ENCODE peak calls at places on chromosomes 1 and 21, in four cellular contexts. One of them, this sample, is unnamed.

GRCh38 chr1:151620286-151620685 is 8.4 kb downstream of the SNX27 start:
- DNase-seq in prostate gland: no peak
- DNase-seq in AG09309: no peak
- DNase-seq in mammary epithelial cell: no peak
- DNase-seq in this sample: no peak

GRCh38 chr1:114510235-114511047 is 562 bp downstream of the TRIM33 start:
- DNase-seq in prostate gland: peak; percentile 28
- DNase-seq in AG09309: no peak
- DNase-seq in mammary epithelial cell: peak; percentile 63
- DNase-seq in this sample: no peak

GRCh38 chr1:33971018-33971710 is 107.3 kb downstream of the HMGB4 start:
- DNase-seq in prostate gland: no peak
- DNase-seq in AG09309: peak; percentile 69
- DNase-seq in mammary epithelial cell: no peak
- DNase-seq in this sample: no peak

GRCh38 chr1:246350745-246351144 is 156.3 kb downstream of the SMYD3 start:
- DNase-seq in prostate gland: no peak
- DNase-seq in AG09309: no peak
- DNase-seq in mammary epithelial cell: no peak
- DNase-seq in this sample: no peak

GRCh38 chr1:217897121-217897520 is 266.0 kb downstream of the SPATA17 start:
- DNase-seq in prostate gland: no peak
- DNase-seq in AG09309: no peak
- DNase-seq in mammary epithelial cell: no peak
- DNase-seq in this sample: no peak

GRCh38 chr21:42833439-42833815 is 45.9 kb downstream of the WDR4 start:
- DNase-seq in prostate gland: no peak
- DNase-seq in AG09309: no peak
- DNase-seq in mammary epithelial cell: no peak
- DNase-seq in this sample: no peak

GRCh38 chr1:94304553-94304952 is 67.2 kb upstream of the ARHGAP29 start:
- DNase-seq in prostate gland: no peak
- DNase-seq in AG09309: no peak
- DNase-seq in mammary epithelial cell: peak; percentile 75
- DNase-seq in this sample: no peak

GRCh38 chr1:165871311-165872067 is 44.1 kb downstream of the UCK2 start:
- DNase-seq in prostate gland: no peak
- DNase-seq in AG09309: no peak
- DNase-seq in mammary epithelial cell: peak; percentile 49
- DNase-seq in this sample: no peak

GRCh38 chr1:224544711-224545110 is 71.4 kb upstream of the CNIH3 start:
- DNase-seq in prostate gland: no peak
- DNase-seq in AG09309: no peak
- DNase-seq in mammary epithelial cell: no peak
- DNase-seq in this sample: no peak

GRCh38 chr1:177228721-177229088 is 57.9 kb downstream of the BRINP2 start:
- DNase-seq in prostate gland: no peak
- DNase-seq in AG09309: peak; percentile 4
- DNase-seq in mammary epithelial cell: peak; percentile 78
- DNase-seq in this sample: no peak

GRCh38 chr1:34887593-34887992 is 28.0 kb upstream of the SMIM12 start:
- DNase-seq in prostate gland: no peak
- DNase-seq in AG09309: no peak
- DNase-seq in mammary epithelial cell: no peak
- DNase-seq in this sample: no peak

GRCh38 chr1:111600886-111601386 is 18.7 kb upstream of the RAP1A start:
- DNase-seq in prostate gland: no peak
- DNase-seq in AG09309: no peak
- DNase-seq in mammary epithelial cell: no peak
- DNase-seq in this sample: no peak

GRCh38 chr1:160058087-160058486 is 11.9 kb downstream of the KCNJ10 start:
- DNase-seq in prostate gland: no peak
- DNase-seq in AG09309: no peak
- DNase-seq in mammary epithelial cell: no peak
- DNase-seq in this sample: no peak

GRCh38 chr1:31575373-31576140 is 758 bp upstream of the TINAGL1 start:
- DNase-seq in prostate gland: peak; percentile 84
- DNase-seq in AG09309: no peak
- DNase-seq in mammary epithelial cell: peak; percentile 95
- DNase-seq in this sample: no peak
- H3K4me3 ChIP-seq in prostate gland: peak overlapping the region; percentile 42
- H3K4me3 ChIP-seq in AG09309: no peak overlapping the region
- H3K4me3 ChIP-seq in mammary epithelial cell: peak overlapping the region; percentile 90
- H3K4me3 ChIP-seq in this sample: no peak overlapping the region

DNA sequence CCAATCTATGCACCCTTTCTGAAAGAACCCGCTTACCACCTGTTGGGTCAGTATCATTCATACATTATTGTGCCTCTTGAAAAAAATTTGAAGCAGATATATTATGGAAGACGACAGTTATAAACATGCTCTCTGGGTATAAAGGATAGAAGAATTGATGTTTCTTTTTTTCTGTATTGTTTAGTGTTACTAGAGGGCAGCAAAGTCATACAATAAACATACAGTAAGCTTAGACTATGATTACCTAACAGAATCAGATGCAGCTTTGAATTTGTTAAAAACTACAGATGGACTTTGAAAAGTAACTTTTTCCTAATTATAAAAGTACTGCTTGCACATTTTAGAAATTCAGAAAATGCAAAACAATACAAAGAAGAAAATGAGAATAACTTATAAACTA is 11.1 kb upstream of the PAXBP1 start:
- DNase-seq in prostate gland: no peak
- DNase-seq in AG09309: no peak
- DNase-seq in mammary epithelial cell: no peak
- DNase-seq in this sample: no peak
- TF ChIP-seq CTCF in prostate gland: no peak
- TF ChIP-seq CTCF in AG09309: peak; percentile 10
- TF ChIP-seq CTCF in mammary epithelial cell: no peak
- TF ChIP-seq CTCF in this sample: peak; percentile 33

GRCh38 chr1:156566436-156566835 is 5.9 kb downstream of the IQGAP3 start:
- DNase-seq in prostate gland: no peak
- DNase-seq in AG09309: no peak
- DNase-seq in mammary epithelial cell: no peak
- DNase-seq in this sample: no peak

GRCh38 chr1:156572663-156573018 is 276 bp upstream of the IQGAP3 start:
- DNase-seq in prostate gland: no peak
- DNase-seq in AG09309: no peak
- DNase-seq in mammary epithelial cell: no peak
- DNase-seq in this sample: no peak

GRCh38 chr1:156574039-156574633 is 1.8 kb upstream of the IQGAP3 start:
- DNase-seq in prostate gland: no peak
- DNase-seq in AG09309: no peak
- DNase-seq in mammary epithelial cell: no peak
- DNase-seq in this sample: no peak

GRCh38 chr1:156571959-156572662 is at the start of gene IQGAP3:
- DNase-seq in prostate gland: peak; percentile 78
- DNase-seq in AG09309: peak; percentile 14
- DNase-seq in mammary epithelial cell: peak; percentile 81
- DNase-seq in this sample: peak; percentile 50

GRCh38 chr1:156571261-156571958 is 955 bp downstream of the IQGAP3 start:
- DNase-seq in prostate gland: no peak
- DNase-seq in AG09309: peak; percentile 76
- DNase-seq in mammary epithelial cell: peak; percentile 74
- DNase-seq in this sample: no peak
- H3K4me3 ChIP-seq in prostate gland: no peak overlapping the region
- H3K4me3 ChIP-seq in AG09309: peak overlapping the region; percentile 79
- H3K4me3 ChIP-seq in mammary epithelial cell: peak overlapping the region; percentile 88
- H3K4me3 ChIP-seq in this sample: peak overlapping the region; percentile 93

DNA sequence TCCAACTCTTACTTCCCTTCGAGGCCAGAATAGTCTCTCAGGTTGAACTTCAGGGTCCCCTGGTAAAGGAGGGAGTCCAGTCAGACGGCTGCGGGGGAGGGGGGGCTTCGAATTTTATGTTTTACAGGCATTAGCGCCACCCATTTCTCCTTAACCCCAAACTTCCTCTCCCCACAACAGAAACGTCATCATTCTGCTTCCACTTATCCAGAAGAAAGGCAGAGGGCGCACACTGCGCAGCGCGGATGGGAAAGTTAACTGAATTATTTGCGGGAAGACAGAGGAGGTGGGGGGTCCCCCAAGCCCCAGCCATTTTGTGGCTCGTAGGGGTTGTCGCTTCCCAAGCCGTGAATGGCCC is 529 bp upstream of the PRMT2 start:
- DNase-seq in prostate gland: peak; percentile 54
- DNase-seq in AG09309: peak; percentile 73
- DNase-seq in mammary epithelial cell: peak; percentile 60
- DNase-seq in this sample: no peak
- TF ChIP-seq CTCF in prostate gland: peak; percentile 25
- TF ChIP-seq CTCF in AG09309: peak; percentile 28
- TF ChIP-seq CTCF in mammary epithelial cell: no peak
- TF ChIP-seq CTCF in this sample: peak; percentile 25

GRCh38 chr1:8368956-8369639 is 51.2 kb downstream of the SLC45A1 start:
- DNase-seq in prostate gland: no peak
- DNase-seq in AG09309: no peak
- DNase-seq in mammary epithelial cell: no peak
- DNase-seq in this sample: no peak

GRCh38 chr1:8364528-8365442 is 46.9 kb downstream of the SLC45A1 start:
- DNase-seq in prostate gland: peak; percentile 85
- DNase-seq in AG09309: no peak
- DNase-seq in mammary epithelial cell: no peak
- DNase-seq in this sample: no peak

GRCh38 chr1:8365661-8366362 is 47.9 kb downstream of the SLC45A1 start:
- DNase-seq in prostate gland: no peak
- DNase-seq in AG09309: no peak
- DNase-seq in mammary epithelial cell: no peak
- DNase-seq in this sample: no peak

GRCh38 chr1:8370046-8370881 is 52.4 kb downstream of the SLC45A1 start:
- DNase-seq in prostate gland: no peak
- DNase-seq in AG09309: no peak
- DNase-seq in mammary epithelial cell: no peak
- DNase-seq in this sample: no peak

GRCh38 chr1:8367571-8368184 is 49.8 kb downstream of the SLC45A1 start:
- DNase-seq in prostate gland: no peak
- DNase-seq in AG09309: no peak
- DNase-seq in mammary epithelial cell: no peak
- DNase-seq in this sample: no peak
- H3K4me3 ChIP-seq in prostate gland: no peak overlapping the region
- H3K4me3 ChIP-seq in AG09309: no peak overlapping the region
- H3K4me3 ChIP-seq in mammary epithelial cell: no peak overlapping the region
- H3K4me3 ChIP-seq in this sample: no peak overlapping the region

GRCh38 chr21:38768385-38769071 is 37.2 kb upstream of the ETS2 start:
- DNase-seq in prostate gland: no peak
- DNase-seq in AG09309: no peak
- DNase-seq in mammary epithelial cell: peak; percentile 66
- DNase-seq in this sample: no peak
- TF ChIP-seq CTCF in prostate gland: no peak
- TF ChIP-seq CTCF in AG09309: no peak
- TF ChIP-seq CTCF in mammary epithelial cell: no peak
- TF ChIP-seq CTCF in this sample: no peak

GRCh38 chr1:99849413-99849743 is 783 bp upstream of the AGL start:
- DNase-seq in prostate gland: peak; percentile 8
- DNase-seq in AG09309: no peak
- DNase-seq in mammary epithelial cell: no peak
- DNase-seq in this sample: no peak
- H3K4me3 ChIP-seq in prostate gland: peak overlapping the region; percentile 85
- H3K4me3 ChIP-seq in AG09309: peak overlapping the region; percentile 79
- H3K4me3 ChIP-seq in mammary epithelial cell: peak overlapping the region; percentile 88
- H3K4me3 ChIP-seq in this sample: peak overlapping the region; percentile 68

This sample was measured in LNCaP clone FGC.